ENCODE peak calls at places on chromosomes 4 and X, in seven cellular contexts. W is HCT116, L is spleen, D is GM23338, O is breast epithelium, A is transverse colon, N is upper lobe of left lung. I is an unnamed sample.

GRCh38 chrX:153411255-153411987 is at the start of gene ZFP92:
- DNase-seq in L (peak; percentile 81), N (peak; percentile 92), A (peak; percentile 32), O (no peak), D (peak; percentile 19), W (no peak), I (no peak)

GRCh38 chr4:106201373-106201772 is 114.6 kb downstream of the TBCK start:
- DNase-seq in D (peak; percentile 30), N (no peak), A (no peak), O (no peak), W (no peak), L (no peak), I (no peak)

GRCh38 chr4:74886490-74886889 is 46.4 kb upstream of the PARM1 start:
- DNase-seq in W (no peak), N (no peak), L (no peak), D (no peak), A (no peak), O (peak; percentile 79), I (no peak)

GRCh38 chrX:9164086-9164485 is 130.2 kb upstream of the FAM9B start:
- DNase-seq in D (no peak), N (no peak), O (no peak), A (no peak), L (no peak), W (no peak), I (no peak)

GRCh38 chr4:6868386-6868785 is 41.2 kb upstream of the TBC1D14 start:
- DNase-seq in O (no peak), W (no peak), L (no peak), D (no peak), N (no peak), A (no peak), I (no peak)

GRCh38 chrX:49129427-49129826 is 5.9 kb upstream of the GPKOW start:
- DNase-seq in W (no peak), L (no peak), D (no peak), N (no peak), A (no peak), O (no peak), I (no peak)

GRCh38 chrX:65932173-65933084 is 107.5 kb downstream of the VSIG4 start:
- DNase-seq in L (peak; percentile 79), D (peak; percentile 8), N (peak; percentile 21), O (no peak), A (peak; percentile 30), W (peak; percentile 92), I (no peak)

GRCh38 chr4:20356565-20356964 is 104.9 kb downstream of the SLIT2 start:
- DNase-seq in D (no peak), N (no peak), W (no peak), L (no peak), O (no peak), A (no peak), I (no peak)

GRCh38 chr4:153341575-153342090 is 2.9 kb upstream of the MND1 start:
- DNase-seq in L (no peak), W (peak; percentile 35), D (no peak), A (no peak), O (no peak), N (no peak), I (no peak)

GRCh38 chr4:94957030-94957429 is 199.3 kb downstream of the BMPR1B start:
- DNase-seq in A (no peak), D (peak; percentile 33), O (no peak), N (no peak), L (no peak), W (no peak), I (no peak)

GRCh38 chr4:110622841-110623709 is at the start of gene PITX2:
- DNase-seq in W (peak; percentile 92), A (peak; percentile 95), D (peak; percentile 99), O (peak; percentile 61), L (peak; percentile 73), N (peak; percentile 92), I (peak; percentile 98)

GRCh38 chr4:19689511-19689910 is 562.2 kb upstream of the SLIT2 start:
- DNase-seq in O (no peak), L (no peak), A (no peak), N (no peak), W (no peak), D (no peak), I (no peak)

GRCh38 chr4:121721700-121722099 is 24.9 kb upstream of the ANXA5 start:
- DNase-seq in D (no peak), L (no peak), W (no peak), N (no peak), O (no peak), A (no peak), I (no peak)
- TF ChIP-seq POLR2AphosphoS5 in D (no peak), L (no peak), W (no peak), N (no peak), O (no peak), A (no peak), I (no peak)

GRCh38 chr4:137545461-137545861 is 13.2 kb upstream of the PCDH18 start:
- DNase-seq in L (no peak), D (peak; percentile 40), O (no peak), A (no peak), N (no peak), W (no peak), I (no peak)
- TF ChIP-seq POLR2AphosphoS5 in L (no peak), D (no peak), O (no peak), A (peak; percentile 74), N (no peak), W (no peak), I (peak; percentile 75)

GRCh38 chrX:73214366-73215094 is at the start of gene NAP1L2:
- DNase-seq in L (peak; percentile 77), A (peak; percentile 26), O (peak; percentile 26), W (no peak), N (peak; percentile 61), D (peak; percentile 61), I (no peak)
- TF ChIP-seq POLR2AphosphoS5 in L (peak; percentile 57), A (no peak), O (no peak), W (no peak), N (no peak), D (peak; percentile 38), I (peak; percentile 77)

GRCh38 chr4:121071640-121072037 is 696 bp downstream of the NDNF start:
- DNase-seq in L (no peak), D (no peak), A (peak; percentile 9), O (no peak), N (no peak), W (no peak), I (no peak)

GRCh38 chr4:121073672-121074386 is 1.5 kb upstream of the NDNF start:
- DNase-seq in N (no peak), O (no peak), D (peak; percentile 51), A (peak; percentile 71), W (no peak), L (no peak), I (no peak)

GRCh38 chr4:121072080-121072835 is at the start of gene NDNF:
- DNase-seq in D (peak; percentile 61), O (no peak), A (peak; percentile 69), W (no peak), L (no peak), N (peak; percentile 92), I (no peak)

GRCh38 chr4:121070696-121071639 is 1.4 kb downstream of the NDNF start:
- DNase-seq in L (no peak), W (no peak), D (peak; percentile 80), O (no peak), A (peak; percentile 67), N (peak; percentile 81), I (no peak)

DNA sequence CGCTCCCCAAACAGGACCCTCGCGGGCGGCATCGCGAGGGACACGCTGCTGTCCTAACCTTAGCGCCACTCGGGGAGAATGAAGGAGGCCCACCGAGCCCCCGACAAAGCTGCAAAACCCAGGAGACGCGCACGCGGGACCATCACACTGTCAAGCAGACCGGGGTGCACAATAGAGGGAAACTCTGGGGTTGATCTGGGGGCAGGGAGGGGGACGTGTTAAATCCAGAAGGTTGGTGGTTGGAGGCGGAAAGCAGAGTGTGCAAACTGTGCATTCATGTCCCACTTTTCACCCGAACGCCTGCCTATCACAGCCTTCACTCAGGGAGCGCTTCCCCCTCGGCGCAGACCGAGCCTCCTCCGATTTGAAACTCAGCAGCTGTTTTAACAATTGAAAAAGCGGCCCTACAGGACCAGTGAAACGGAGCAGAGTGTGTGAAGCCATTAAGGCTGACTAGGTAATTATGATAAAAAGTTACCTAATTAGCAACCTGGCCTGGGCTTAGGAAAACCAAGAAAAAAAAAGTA is 564 bp upstream of the NDNF start:
- DNase-seq in W (no peak), N (no peak), A (peak; percentile 23), O (no peak), D (peak; percentile 41), L (no peak), I (no peak)
- TF ChIP-seq POLR2AphosphoS5 in W (no peak), N (no peak), A (no peak), O (no peak), D (no peak), L (no peak), I (no peak)

I was measured in esophagus muscularis mucosa.